ENCODE peak calls at places on chromosomes 3 and 15, in five cellular contexts. O, E, W, R and T are unnamed samples.

GRCh38 chr15:42064271-42064670 is 30.1 kb downstream of the PLA2G4D start:
- DNase-seq in O (no peak), E (no peak), W (no peak), R (no peak), T (no peak)

GRCh38 chr3:179902061-179902460 is 134.7 kb downstream of the PEX5L start:
- DNase-seq in O (no peak), E (no peak), W (no peak), R (no peak), T (peak; percentile 10)

GRCh38 chr3:27728195-27729087 is 6.3 kb upstream of the EOMES start:
- DNase-seq in O (no peak), E (no peak), W (no peak), R (no peak), T (no peak)

GRCh38 chr3:197960694-197961581 is 921 bp downstream of the LMLN start:
- DNase-seq in O (no peak), E (peak; percentile 83), W (no peak), R (no peak), T (no peak)

GRCh38 chr3:140579260-140579659 is 98.6 kb upstream of the TRIM42 start:
- DNase-seq in O (no peak), E (no peak), W (no peak), R (no peak), T (no peak)

GRCh38 chr3:28595364-28595763 is 246.7 kb upstream of the AZI2 start:
- DNase-seq in O (no peak), E (no peak), W (no peak), R (no peak), T (no peak)

GRCh38 chr15:88535100-88535499 is 11.4 kb downstream of the DET1 start:
- DNase-seq in O (no peak), E (peak; percentile 23), W (peak; percentile 41), R (no peak), T (no peak)

GRCh38 chr3:567488-568173 is 371.1 kb downstream of the CHL1 start:
- DNase-seq in O (no peak), E (no peak), W (no peak), R (no peak), T (no peak)

GRCh38 chr3:52070724-52071621 is 14.6 kb upstream of the DUSP7 start:
- DNase-seq in O (no peak), E (no peak), W (no peak), R (no peak), T (no peak)

GRCh38 chr3:81666502-81667121 is 94.8 kb downstream of the GBE1 start:
- DNase-seq in O (no peak), E (peak; percentile 40), W (peak; percentile 41), R (no peak), T (no peak)

GRCh38 chr3:46669191-46669999 is 24.1 kb downstream of the ALS2CL start:
- DNase-seq in O (no peak), E (no peak), W (no peak), R (no peak), T (no peak)

GRCh38 chr3:125110876-125111480 is 55.2 kb upstream of the HEG1 start:
- DNase-seq in O (no peak), E (no peak), W (no peak), R (no peak), T (no peak)

GRCh38 chr3:24818055-24818454 is 323.4 kb upstream of the THRB start:
- DNase-seq in O (no peak), E (no peak), W (no peak), R (no peak), T (no peak)

GRCh38 chr15:70717237-70717793 is 46.0 kb downstream of the UACA start:
- DNase-seq in O (no peak), E (no peak), W (peak; percentile 42), R (no peak), T (no peak)

GRCh38 chr15:31338879-31339557 is 12.4 kb downstream of the KLF13 start:
- DNase-seq in O (no peak), E (peak; percentile 81), W (peak; percentile 79), R (no peak), T (no peak)

GRCh38 chr3:97882975-97883598 is 61.3 kb downstream of the CRYBG3 start:
- DNase-seq in O (no peak), E (peak; percentile 57), W (peak; percentile 66), R (no peak), T (no peak)

GRCh38 chr3:17258823-17259436 is 374.2 kb downstream of the PLCL2 start:
- DNase-seq in O (no peak), E (peak; percentile 49), W (peak; percentile 39), R (peak; percentile 12), T (peak; percentile 10)

GRCh38 chr15:75208501-75209288 is 7.0 kb downstream of the C15orf39 start:
- DNase-seq in O (no peak), E (no peak), W (no peak), R (no peak), T (no peak)

GRCh38 chr15:51094606-51095569 is at the start of gene TNFAIP8L3:
- DNase-seq in O (no peak), E (no peak), W (no peak), R (peak; percentile 18), T (no peak)

GRCh38 chr3:41318520-41318919 is 119.2 kb downstream of the CTNNB1 start:
- DNase-seq in O (no peak), E (peak; percentile 35), W (peak; percentile 24), R (no peak), T (no peak)

GRCh38 chr3:28241221-28242160 is at the start of gene CMC1:
- DNase-seq in O (peak; percentile 94), E (peak; percentile 95), W (peak; percentile 94), R (peak; percentile 93), T (peak; percentile 99)

GRCh38 chr3:25040739-25041138 is 387.3 kb upstream of the RARB start:
- DNase-seq in O (no peak), E (no peak), W (no peak), R (no peak), T (peak; percentile 15)

GRCh38 chr15:89645680-89646079 is 9.6 kb downstream of the KIF7 start:
- DNase-seq in O (no peak), E (no peak), W (no peak), R (no peak), T (no peak)

GRCh38 chr3:17969985-17970568 is 227.6 kb upstream of the TBC1D5 start:
- DNase-seq in O (no peak), E (no peak), W (no peak), R (no peak), T (no peak)

GRCh38 chr3:86794336-86795065 is 196.4 kb downstream of the VGLL3 start:
- DNase-seq in O (no peak), E (peak; percentile 45), W (peak; percentile 59), R (no peak), T (peak; percentile 41)

GRCh38 chr3:102664126-102664525 is 229.3 kb downstream of the ZPLD1 start:
- DNase-seq in O (no peak), E (no peak), W (no peak), R (no peak), T (no peak)

GRCh38 chr15:94432279-94432678 is 200.9 kb downstream of the MCTP2 start:
- DNase-seq in O (no peak), E (no peak), W (no peak), R (no peak), T (no peak)

GRCh38 chr3:11953778-11954177 is 50.4 kb upstream of the SYN2 start:
- DNase-seq in O (no peak), E (no peak), W (no peak), R (no peak), T (no peak)

GRCh38 chr15:68528891-68529290 is 49.9 kb upstream of the CORO2B start:
- DNase-seq in O (no peak), E (no peak), W (no peak), R (no peak), T (no peak)

GRCh38 chr3:14238356-14238755 is 59.7 kb downstream of the LSM3 start:
- DNase-seq in O (no peak), E (no peak), W (no peak), R (no peak), T (no peak)

GRCh38 chr15:92653366-92653765 is 2.2 kb downstream of the FAM174B start:
- DNase-seq in O (no peak), E (no peak), W (no peak), R (no peak), T (no peak)

GRCh38 chr3:24235121-24235520 is 259.5 kb downstream of the THRB start:
- DNase-seq in O (no peak), E (peak; percentile 40), W (peak; percentile 31), R (no peak), T (no peak)

GRCh38 chr3:169344465-169344864 is 319.0 kb downstream of the MECOM start:
- DNase-seq in O (no peak), E (no peak), W (peak; percentile 55), R (no peak), T (no peak)

DNA sequence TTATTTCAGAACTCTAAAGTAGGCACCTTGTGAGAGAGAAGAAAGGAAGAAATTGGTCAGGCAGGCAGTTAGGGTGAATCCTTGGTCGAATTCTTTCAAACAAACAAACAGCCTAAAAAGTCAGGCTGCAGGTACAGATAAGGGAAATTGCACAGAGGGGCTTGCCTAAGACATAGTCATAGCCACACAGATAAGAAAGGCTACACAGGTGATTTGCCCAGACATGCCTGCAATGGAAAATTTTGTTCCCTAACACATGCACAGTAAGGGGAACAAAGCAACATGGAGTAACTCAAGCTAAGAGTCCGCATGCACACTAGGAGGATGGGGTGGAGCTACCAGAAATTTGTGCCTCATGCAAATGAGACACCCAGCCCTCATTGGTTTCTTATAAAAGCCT is 91.4 kb upstream of the TUSC7 start:
- DNase-seq in O (no peak), E (no peak), W (no peak), R (no peak), T (no peak)
- H2AFZ ChIP-seq in O (peak overlapping the region; percentile 77), E (no peak overlapping the region), W (no peak overlapping the region), R (no peak overlapping the region), T (peak overlapping the region; percentile 54)

DNA sequence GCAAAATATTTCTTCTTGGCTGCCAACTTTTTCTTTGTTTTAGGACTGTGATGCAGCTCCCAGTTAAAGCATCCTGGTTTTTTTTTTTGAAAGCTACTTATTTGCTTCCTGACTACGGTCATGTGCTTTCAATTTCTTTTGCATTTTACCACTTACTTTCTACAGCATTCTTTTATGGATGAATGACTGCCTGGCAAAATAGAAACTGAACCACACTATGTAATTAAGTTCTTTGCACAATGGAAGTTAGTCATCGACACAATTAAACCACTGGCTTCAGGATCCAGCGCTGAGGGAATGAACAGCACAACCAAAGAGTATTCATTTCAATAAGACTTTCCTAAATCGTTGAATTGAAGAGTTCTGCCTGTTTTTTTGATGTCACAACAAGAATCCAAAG is 82.2 kb upstream of the EPHA3 start:
- DNase-seq in O (no peak), E (peak; percentile 46), W (no peak), R (peak; percentile 37), T (no peak)
- H3K36me3 ChIP-seq in O (no peaks in the 10 kb centered on the region), E (no peaks in the 10 kb centered on the region), W (no peaks in the 10 kb centered on the region), R (no peaks in the 10 kb centered on the region), T (no peaks in the 10 kb centered on the region)

GRCh38 chr3:141876381-141876890 is at the start of gene ATP1B3:
- DNase-seq in O (peak; percentile 25), E (peak; percentile 86), W (peak; percentile 78), R (peak; percentile 77), T (peak; percentile 89)
- H2BK120ac ChIP-seq in O (no peak within 1 kb of the TSS), E (peak within 1 kb of the TSS; percentile 85), W (peak within 1 kb of the TSS; percentile 59), R (no peak within 1 kb of the TSS), T (peak within 1 kb of the TSS; percentile 84)

GRCh38 chr15:26082833-26083174 is 219.7 kb upstream of the ATP10A start:
- DNase-seq in O (no peak), E (no peak), W (no peak), R (no peak), T (no peak)
- H2AFZ ChIP-seq in O (peak overlapping the region; percentile 76), E (no peak overlapping the region), W (peak overlapping the region; percentile 99), R (peak overlapping the region; percentile 97), T (peak overlapping the region; percentile 85)

DNA sequence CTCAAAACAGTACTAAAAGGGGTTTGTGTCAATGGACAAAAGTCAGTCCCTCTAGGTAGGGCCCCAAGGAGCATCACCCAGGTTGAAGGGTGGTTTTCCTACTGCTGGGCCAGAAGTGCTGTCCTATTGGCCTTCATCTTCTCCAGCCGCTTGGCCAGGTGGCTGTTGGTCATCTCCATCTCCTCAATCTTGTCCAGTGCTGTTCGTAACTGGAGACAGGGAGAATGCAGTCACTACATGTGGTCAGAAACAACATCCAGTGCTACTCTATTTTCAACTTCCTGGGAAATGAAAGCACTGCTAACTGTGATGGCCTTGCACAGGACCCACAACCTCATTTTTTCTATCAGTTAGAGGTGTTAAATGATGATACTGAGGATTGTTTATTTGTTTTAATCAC is 60.4 kb downstream of the MLH1 start:
- DNase-seq in O (no peak), E (no peak), W (no peak), R (no peak), T (no peak)
- H3K36me3 ChIP-seq in O (peaks cover 25% of the 10 kb centered on the region), E (peaks cover 85% of the 10 kb centered on the region), W (peaks cover 44% of the 10 kb centered on the region), R (peaks cover 20% of the 10 kb centered on the region), T (peaks cover 25% of the 10 kb centered on the region)